ENCODE peak calls at places on chromosomes 4 and X, in seven cellular contexts. E is CD8-positive, alpha-beta memory T cell; K is upper lobe of right lung; N is NT2/D1; V is Caco-2; Z is CD4-positive, CD25-positive, alpha-beta regulatory T cell; F is CD4-positive, alpha-beta T cell. L is an unnamed sample. For H3K9me3, the result is how much of the 10 kb centered on the place peaks cover.

GRCh38 chrX:72247206-72247944 is 8.5 kb upstream of the ERCC6L start:
- DNase-seq in K (peak), N (no peak), V (no peak), E (no peak), Z (no peak), F (no peak), L (no peak)

GRCh38 chr4:140351778-140352177 is 21.7 kb upstream of the SCOC start:
- DNase-seq in E (no peak), K (no peak), F (no peak), Z (no peak), V (no peak), N (no peak), L (no peak)

GRCh38 chr4:71222661-71223060 is 116.2 kb upstream of the SLC4A4 start:
- DNase-seq in F (no peak), N (no peak), K (no peak), E (no peak), V (no peak), Z (no peak), L (no peak)

GRCh38 chr4:99945718-99946345 is 586 bp downstream of the DNAJB14 start:
- DNase-seq in K (no peak), V (peak), E (no peak), Z (no peak), F (no peak), N (no peak), L (peak)

GRCh38 chr4:158754385-158755180 is 14.2 kb upstream of the FNIP2 start:
- DNase-seq in Z (no peak), K (no peak), E (no peak), N (no peak), F (no peak), V (no peak), L (no peak)

GRCh38 chr4:65983062-65983461 is 312.8 kb upstream of the EPHA5 start:
- DNase-seq in K (no peak), V (no peak), Z (no peak), N (no peak), E (no peak), F (no peak), L (no peak)

GRCh38 chr4:103718993-103719319 is 829 bp downstream of the TACR3 start:
- DNase-seq in F (no peak), N (no peak), E (no peak), Z (no peak), V (no peak), K (no peak), L (no peak)

GRCh38 chr4:144787365-144788263 is 141.7 kb downstream of the HHIP start:
- DNase-seq in E (no peak), K (no peak), Z (peak), F (no peak), N (peak), V (no peak), L (no peak)

GRCh38 chr4:146520894-146521542 is 722 bp downstream of the SLC10A7 start:
- DNase-seq in N (no peak), E (peak), F (no peak), V (no peak), K (no peak), Z (peak), L (peak)

GRCh38 chrX:14359316-14359715 is 170.0 kb upstream of the GLRA2 start:
- DNase-seq in E (no peak), Z (no peak), V (no peak), K (no peak), F (no peak), N (no peak), L (no peak)

GRCh38 chrX:23742174-23742692 is 843 bp downstream of the ACOT9 start:
- DNase-seq in V (peak), N (no peak), F (no peak), E (no peak), Z (peak), K (no peak), L (no peak)

GRCh38 chr4:69650872-69651271 is 2.2 kb downstream of the UGT2A1 start:
- DNase-seq in K (no peak), F (no peak), V (no peak), E (no peak), Z (no peak), N (no peak), L (no peak)

GRCh38 chrX:110210417-110211139 is 107.3 kb downstream of the AMMECR1 start:
- DNase-seq in K (no peak), Z (no peak), V (no peak), N (no peak), E (no peak), F (no peak), L (no peak)

GRCh38 chr4:52202931-52203330 is 151.8 kb downstream of the SPATA18 start:
- DNase-seq in E (no peak), Z (no peak), N (no peak), K (no peak), V (no peak), F (no peak), L (no peak)

GRCh38 chr4:3402409-3403103 is 39.2 kb upstream of the HGFAC start:
- DNase-seq in Z (no peak), N (no peak), E (no peak), K (peak), V (no peak), F (no peak), L (no peak)

GRCh38 chr4:41268024-41268423 is 11.3 kb downstream of the UCHL1 start:
- DNase-seq in V (no peak), K (no peak), Z (no peak), E (no peak), F (no peak), N (no peak), L (no peak)

GRCh38 chr4:187668683-187669082 is 326.9 kb upstream of the ZFP42 start:
- DNase-seq in V (no peak), N (no peak), K (no peak), F (no peak), Z (no peak), E (no peak), L (no peak)

GRCh38 chr4:141464366-141464765 is 172.0 kb upstream of the IL15 start:
- DNase-seq in F (no peak), V (no peak), Z (no peak), N (no peak), K (no peak), E (no peak), L (no peak)

GRCh38 chr4:54717694-54718093 is 59.9 kb downstream of the KIT start:
- DNase-seq in E (no peak), N (no peak), V (no peak), K (no peak), F (no peak), Z (no peak), L (no peak)

GRCh38 chr4:104501290-104501689 is 6.6 kb upstream of the CXXC4 start:
- DNase-seq in E (no peak), V (no peak), F (no peak), K (no peak), Z (no peak), N (no peak), L (no peak)

GRCh38 chrX:776529-777230 is 146.1 kb downstream of the SHOX start:
- DNase-seq in Z (no peak), K (no peak), F (no peak), N (no peak), E (no peak), V (no peak), L (no peak)
- H3K9me3 ChIP-seq in Z (under half), K (under half), F (under half), N (under half), E (under half), V (under half), L (under half)

GRCh38 chrX:64204701-64205440 is 637 bp downstream of the AMER1 start:
- DNase-seq in K (peak), E (peak), Z (peak), N (no peak), F (peak), V (peak), L (no peak)

GRCh38 chrX:64206556-64207162 is 1.2 kb upstream of the AMER1 start:
- DNase-seq in Z (peak), N (no peak), K (peak), F (no peak), E (no peak), V (no peak), L (no peak)

GRCh38 chrX:64205735-64206491 is 405 bp upstream of the AMER1 start:
- DNase-seq in V (peak), Z (peak), E (peak), K (peak), N (peak), F (peak), L (peak)

GRCh38 chrX:64204252-64204651 is 1.3 kb downstream of the AMER1 start:
- DNase-seq in Z (no peak), K (peak), N (no peak), V (no peak), E (no peak), F (no peak), L (no peak)

GRCh38 chrX:64205441-64205734 is at the start of gene AMER1:
- DNase-seq in E (no peak), K (no peak), N (no peak), F (no peak), Z (no peak), V (no peak), L (no peak)
- H3K9me3 ChIP-seq in E (under half), K (under half), N (under half), F (under half), Z (under half), V (under half), L (under half)

DNA sequence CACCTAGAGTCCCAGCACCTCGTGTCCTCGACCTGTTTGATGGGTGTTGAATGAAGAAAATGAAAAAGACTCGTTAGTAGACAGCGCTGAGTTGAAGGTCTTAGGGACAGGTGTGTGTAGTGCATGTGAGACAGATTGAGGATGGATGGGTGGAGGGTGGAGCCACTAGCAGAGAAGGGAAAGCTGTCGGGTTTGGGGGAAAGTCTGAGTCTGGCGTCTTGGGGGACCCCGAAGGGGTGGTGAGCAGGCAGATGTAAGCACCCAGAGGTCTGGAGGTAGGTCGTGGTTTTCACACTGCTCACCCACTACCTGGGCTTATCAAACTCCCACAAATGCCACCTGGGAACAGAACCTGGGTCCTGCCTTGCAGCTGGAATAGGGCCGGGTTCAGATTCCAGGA is 16.0 kb downstream of the TMEM271 start:
- DNase-seq in K (no peak), N (no peak), Z (no peak), F (no peak), V (no peak), E (no peak), L (no peak)
- H3K9me3 ChIP-seq in K (under half), N (under half), Z (under half), F (under half), V (under half), E (under half), L (under half)

DNA sequence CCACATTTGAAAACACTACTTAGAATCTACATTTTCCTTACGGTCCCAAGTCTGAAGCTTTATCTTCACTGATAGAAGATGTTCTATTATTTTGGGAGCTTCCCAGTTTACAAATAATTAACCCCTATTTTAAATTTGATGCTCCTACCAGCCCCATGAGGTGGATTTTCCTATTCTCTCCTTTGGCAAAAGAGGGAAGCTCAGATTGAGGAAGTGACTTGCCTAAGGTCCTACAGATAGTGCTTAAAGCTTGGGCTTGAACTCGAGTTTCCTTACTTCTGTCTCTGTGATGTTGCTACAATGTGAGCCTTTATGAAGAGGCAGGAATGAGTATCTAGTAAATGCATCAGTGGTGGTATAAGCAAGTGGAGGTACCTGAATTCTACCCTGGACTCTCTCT is 27.5 kb downstream of the HEPH start:
- DNase-seq in K (no peak), F (no peak), Z (no peak), N (no peak), V (no peak), E (no peak), L (no peak)
- H3K9me3 ChIP-seq in K (under half), F (under half), Z (under half), N (under half), V (under half), E (under half), L (under half)

GRCh38 chrX:54995621-54996020 is 1.6 kb upstream of the PFKFB1 start:
- DNase-seq in Z (no peak), K (no peak), E (no peak), F (no peak), V (no peak), N (no peak), L (no peak)

GRCh38 chrX:54999717-55000598 is at the start of gene APEX2:
- DNase-seq in N (peak), E (peak), F (peak), K (peak), V (peak), Z (peak), L (peak)

GRCh38 chrX:54992911-54993622 is 921 bp downstream of the PFKFB1 start:
- DNase-seq in E (no peak), Z (no peak), V (no peak), K (no peak), F (no peak), N (no peak), L (no peak)

GRCh38 chrX:54994668-54995452 is 872 bp upstream of the PFKFB1 start:
- DNase-seq in N (no peak), F (no peak), K (no peak), V (no peak), E (no peak), Z (no peak), L (no peak)

DNA sequence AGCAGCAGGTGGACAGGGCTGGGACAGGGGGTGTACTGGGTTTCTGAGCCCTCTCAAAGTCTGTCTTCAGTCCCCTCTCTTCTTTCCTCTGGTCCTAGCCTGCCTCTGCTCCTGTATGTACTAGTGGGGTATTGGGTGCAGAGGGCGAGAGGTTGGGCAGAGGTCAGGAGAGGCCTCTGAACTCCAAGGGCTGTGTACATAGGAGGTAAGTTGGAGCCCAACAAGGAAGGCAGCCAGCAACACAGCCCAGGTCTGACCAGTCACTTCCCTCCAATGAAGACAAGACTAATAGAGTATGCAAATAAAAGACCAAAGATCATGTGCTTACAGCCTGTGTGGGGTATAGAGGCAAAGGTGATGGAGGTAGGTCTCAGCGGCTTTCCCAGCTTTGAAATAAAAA is at the start of gene PFKFB1:
- DNase-seq in N (no peak), Z (no peak), E (no peak), V (no peak), F (no peak), K (no peak), L (no peak)
- H3K9me3 ChIP-seq in N (under half), Z (under half), E (under half), V (under half), F (under half), K (under half), L (under half)

DNA sequence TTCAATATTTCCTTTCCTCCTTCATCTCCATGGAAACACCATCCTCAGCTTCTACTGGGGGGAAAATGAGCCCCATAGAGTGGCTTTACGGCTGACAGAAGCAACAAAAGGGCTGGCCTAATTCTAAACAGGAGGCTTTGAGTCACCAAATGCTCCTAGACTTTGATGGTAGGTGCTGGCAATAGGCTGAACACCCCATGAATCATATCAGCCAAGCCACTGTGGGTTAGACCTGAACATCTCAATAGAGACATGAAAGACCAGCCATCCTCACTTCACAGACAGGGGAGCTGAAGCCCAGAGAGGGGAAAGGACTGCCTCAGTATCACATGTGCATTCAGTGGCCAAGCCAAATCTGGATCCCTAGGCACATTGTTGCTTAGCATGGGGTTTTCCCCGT is 107.6 kb downstream of the AMER1 start:
- DNase-seq in V (no peak), Z (no peak), F (no peak), K (no peak), E (no peak), N (no peak), L (no peak)
- H3K9me3 ChIP-seq in V (under half), Z (under half), F (under half), K (under half), E (under half), N (under half), L (under half)

DNA sequence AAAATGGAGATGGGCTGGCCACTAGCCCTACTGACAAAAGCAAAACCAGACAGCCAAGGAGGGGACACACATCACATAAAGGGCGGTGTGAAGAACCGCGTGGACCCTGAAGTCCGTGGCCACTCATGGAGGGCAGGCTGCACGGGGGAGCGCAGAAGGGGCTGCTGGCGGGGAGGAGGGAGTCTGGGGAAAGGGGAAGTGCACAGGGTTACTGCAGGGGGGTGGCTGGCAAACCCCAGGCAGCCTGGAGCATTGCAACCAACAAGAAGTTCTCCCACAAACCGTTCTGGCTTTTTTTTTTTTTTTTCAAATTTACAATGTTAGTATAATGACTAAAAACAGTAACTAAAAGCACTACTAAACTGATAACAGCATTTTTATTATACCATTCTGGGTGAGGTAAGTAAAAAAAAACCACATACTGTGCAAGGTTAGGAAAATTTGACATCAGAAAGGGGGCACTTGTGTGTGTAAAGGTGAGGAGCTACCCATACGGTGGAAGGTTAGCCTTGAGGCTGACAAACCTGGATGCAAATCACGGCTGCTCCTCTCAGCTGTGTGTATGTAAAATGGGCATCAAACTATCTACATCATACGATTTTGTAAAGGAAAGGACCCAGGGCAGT is 87.1 kb downstream of the TSPAN5 start:
- DNase-seq in Z (no peak), F (no peak), N (no peak), V (no peak), E (no peak), K (no peak), L (no peak)
- H3K9me3 ChIP-seq in Z (under half), F (under half), N (under half), V (under half), E (under half), K (under half), L (under half)

GRCh38 chr4:6063684-6064083 is 45.5 kb upstream of the C4orf50 start:
- DNase-seq in N (no peak), K (peak), V (no peak), E (no peak), F (no peak), Z (no peak), L (no peak)
- H3K9me3 ChIP-seq in N (under half), K (under half), V (under half), E (under half), F (under half), Z (under half), L (under half)

DNA sequence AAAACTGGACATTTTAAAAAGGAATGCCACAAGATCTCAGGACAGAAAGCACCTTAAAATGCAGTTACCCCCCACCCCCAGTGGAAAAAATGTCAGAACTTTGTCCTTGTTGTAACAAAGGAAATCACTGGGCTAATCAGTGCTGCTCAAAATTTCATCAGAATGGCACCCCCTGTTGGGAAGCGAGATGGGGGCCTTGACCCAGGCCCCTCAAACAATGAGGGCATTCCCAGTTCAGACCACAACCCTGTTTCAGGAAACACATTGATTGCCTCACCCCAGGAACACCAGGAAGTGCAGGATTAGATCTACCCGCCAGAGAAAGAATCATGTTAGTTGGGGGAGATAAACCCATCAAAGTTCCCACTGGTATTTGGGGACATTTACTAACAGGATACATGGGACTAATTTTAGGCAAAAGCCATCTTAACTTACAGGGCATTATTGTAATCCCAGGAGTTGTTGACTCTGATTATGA is 16.4 kb downstream of the SPIN2B start:
- DNase-seq in V (no peak), N (peak), E (no peak), K (no peak), F (no peak), Z (no peak), L (no peak)
- H3K9me3 ChIP-seq in V (under half), N (under half), E (under half), K (under half), F (under half), Z (under half), L (under half)

GRCh38 chr4:4792516-4792915 is 66.9 kb upstream of the MSX1 start:
- DNase-seq in E (no peak), V (no peak), K (no peak), N (no peak), Z (no peak), F (no peak), L (no peak)
- H3K9me3 ChIP-seq in E (under half), V (under half), K (under half), N (under half), Z (under half), F (under half), L (under half)

L was measured in T-helper 17 cell.